ENCODE peak calls at places on chromosome 16, in seven cellular contexts. One of them, this sample, is unnamed. For H3K27me3, the result is how much of the 10 kb centered on the place peaks cover.

GRCh38 chr16:5422047-5422446 is 324.5 kb upstream of the EEF2KMT start:
- DNase-seq in thoracic aorta: no peak
- DNase-seq in BJ: no peak
- DNase-seq in H1: no peak
- DNase-seq in breast epithelium: no peak
- DNase-seq in neural progenitor cell: no peak
- DNase-seq in dorsolateral prefrontal cortex: no peak
- DNase-seq in this sample: no peak

GRCh38 chr16:1789643-1790045 is 3.9 kb downstream of the IGFALS start:
- DNase-seq in thoracic aorta: no peak
- DNase-seq in BJ: no peak
- DNase-seq in H1: no peak
- DNase-seq in breast epithelium: no peak
- DNase-seq in neural progenitor cell: no peak
- DNase-seq in dorsolateral prefrontal cortex: no peak
- DNase-seq in this sample: no peak

GRCh38 chr16:58634265-58634802 is 4.7 kb upstream of the CNOT1 start:
- DNase-seq in thoracic aorta: no peak
- DNase-seq in BJ: no peak
- DNase-seq in H1: no peak
- DNase-seq in breast epithelium: no peak
- DNase-seq in neural progenitor cell: no peak
- DNase-seq in dorsolateral prefrontal cortex: no peak
- DNase-seq in this sample: no peak

GRCh38 chr16:19704321-19705130 is 13.5 kb downstream of the KNOP1 start:
- DNase-seq in thoracic aorta: no peak
- DNase-seq in BJ: no peak
- DNase-seq in H1: no peak
- DNase-seq in breast epithelium: no peak
- DNase-seq in neural progenitor cell: no peak
- DNase-seq in dorsolateral prefrontal cortex: no peak
- DNase-seq in this sample: peak

GRCh38 chr16:74601131-74601871 is 5.6 kb downstream of the GLG1 start:
- DNase-seq in thoracic aorta: no peak
- DNase-seq in BJ: no peak
- DNase-seq in H1: no peak
- DNase-seq in breast epithelium: no peak
- DNase-seq in neural progenitor cell: no peak
- DNase-seq in dorsolateral prefrontal cortex: no peak
- DNase-seq in this sample: no peak

GRCh38 chr16:4372578-4373355 is 1.1 kb downstream of the VASN start:
- DNase-seq in thoracic aorta: no peak
- DNase-seq in BJ: no peak
- DNase-seq in H1: no peak
- DNase-seq in breast epithelium: no peak
- DNase-seq in neural progenitor cell: peak
- DNase-seq in dorsolateral prefrontal cortex: peak
- DNase-seq in this sample: no peak

GRCh38 chr16:81818514-81819304 is 39.6 kb downstream of the PLCG2 start:
- DNase-seq in thoracic aorta: no peak
- DNase-seq in BJ: no peak
- DNase-seq in H1: no peak
- DNase-seq in breast epithelium: no peak
- DNase-seq in neural progenitor cell: no peak
- DNase-seq in dorsolateral prefrontal cortex: no peak
- DNase-seq in this sample: no peak

GRCh38 chr16:89564476-89565255 is 4.2 kb downstream of the RPL13 start:
- DNase-seq in thoracic aorta: no peak
- DNase-seq in BJ: no peak
- DNase-seq in H1: no peak
- DNase-seq in breast epithelium: no peak
- DNase-seq in neural progenitor cell: peak
- DNase-seq in dorsolateral prefrontal cortex: no peak
- DNase-seq in this sample: no peak

GRCh38 chr16:88298882-88299745 is 83.6 kb upstream of the ZNF469 start:
- DNase-seq in thoracic aorta: no peak
- DNase-seq in BJ: no peak
- DNase-seq in H1: no peak
- DNase-seq in breast epithelium: no peak
- DNase-seq in neural progenitor cell: no peak
- DNase-seq in dorsolateral prefrontal cortex: no peak
- DNase-seq in this sample: peak

GRCh38 chr16:81544691-81545365 is 100.2 kb downstream of the CMIP start:
- DNase-seq in thoracic aorta: no peak
- DNase-seq in BJ: no peak
- DNase-seq in H1: no peak
- DNase-seq in breast epithelium: no peak
- DNase-seq in neural progenitor cell: no peak
- DNase-seq in dorsolateral prefrontal cortex: no peak
- DNase-seq in this sample: no peak

GRCh38 chr16:55567382-55567781 is 898 bp downstream of the CAPNS2 start:
- DNase-seq in thoracic aorta: no peak
- DNase-seq in BJ: no peak
- DNase-seq in H1: no peak
- DNase-seq in breast epithelium: no peak
- DNase-seq in neural progenitor cell: no peak
- DNase-seq in dorsolateral prefrontal cortex: no peak
- DNase-seq in this sample: no peak

GRCh38 chr16:88640520-88641247 is 2.3 kb downstream of the IL17C start:
- DNase-seq in thoracic aorta: no peak
- DNase-seq in BJ: no peak
- DNase-seq in H1: no peak
- DNase-seq in breast epithelium: no peak
- DNase-seq in neural progenitor cell: no peak
- DNase-seq in dorsolateral prefrontal cortex: no peak
- DNase-seq in this sample: no peak

GRCh38 chr16:82653550-82654511 is 27.1 kb downstream of the CDH13 start:
- DNase-seq in thoracic aorta: no peak
- DNase-seq in BJ: peak
- DNase-seq in H1: no peak
- DNase-seq in breast epithelium: no peak
- DNase-seq in neural progenitor cell: no peak
- DNase-seq in dorsolateral prefrontal cortex: no peak
- DNase-seq in this sample: no peak

GRCh38 chr16:87575027-87575804 is 27.1 kb upstream of the JPH3 start:
- DNase-seq in thoracic aorta: no peak
- DNase-seq in BJ: no peak
- DNase-seq in H1: no peak
- DNase-seq in breast epithelium: no peak
- DNase-seq in neural progenitor cell: peak
- DNase-seq in dorsolateral prefrontal cortex: no peak
- DNase-seq in this sample: no peak

GRCh38 chr16:58027341-58028167 is 2.0 kb downstream of the MMP15 start:
- DNase-seq in thoracic aorta: no peak
- DNase-seq in BJ: no peak
- DNase-seq in H1: peak
- DNase-seq in breast epithelium: no peak
- DNase-seq in neural progenitor cell: peak
- DNase-seq in dorsolateral prefrontal cortex: no peak
- DNase-seq in this sample: peak

GRCh38 chr16:57366544-57367040 is 5.7 kb upstream of the CX3CL1 start:
- DNase-seq in thoracic aorta: no peak
- DNase-seq in BJ: no peak
- DNase-seq in H1: no peak
- DNase-seq in breast epithelium: no peak
- DNase-seq in neural progenitor cell: no peak
- DNase-seq in dorsolateral prefrontal cortex: no peak
- DNase-seq in this sample: no peak

GRCh38 chr16:88553739-88554138 is 16.5 kb upstream of the ZC3H18 start:
- DNase-seq in thoracic aorta: no peak
- DNase-seq in BJ: no peak
- DNase-seq in H1: no peak
- DNase-seq in breast epithelium: no peak
- DNase-seq in neural progenitor cell: no peak
- DNase-seq in dorsolateral prefrontal cortex: no peak
- DNase-seq in this sample: no peak

GRCh38 chr16:27841061-27841801 is 222.3 kb downstream of the GSG1L start:
- DNase-seq in thoracic aorta: no peak
- DNase-seq in BJ: no peak
- DNase-seq in H1: no peak
- DNase-seq in breast epithelium: peak
- DNase-seq in neural progenitor cell: no peak
- DNase-seq in dorsolateral prefrontal cortex: no peak
- DNase-seq in this sample: no peak

GRCh38 chr16:53504161-53504663 is 1.2 kb upstream of the AKTIP start:
- DNase-seq in thoracic aorta: peak
- DNase-seq in BJ: no peak
- DNase-seq in H1: no peak
- DNase-seq in breast epithelium: peak
- DNase-seq in neural progenitor cell: peak
- DNase-seq in dorsolateral prefrontal cortex: peak
- DNase-seq in this sample: peak

GRCh38 chr16:87411375-87412271 is 19.5 kb downstream of the MAP1LC3B start:
- DNase-seq in thoracic aorta: no peak
- DNase-seq in BJ: no peak
- DNase-seq in H1: no peak
- DNase-seq in breast epithelium: no peak
- DNase-seq in neural progenitor cell: no peak
- DNase-seq in dorsolateral prefrontal cortex: peak
- DNase-seq in this sample: no peak

GRCh38 chr16:51762081-51762995 is 611.3 kb upstream of the SALL1 start:
- DNase-seq in thoracic aorta: no peak
- DNase-seq in BJ: peak
- DNase-seq in H1: peak
- DNase-seq in breast epithelium: peak
- DNase-seq in neural progenitor cell: peak
- DNase-seq in dorsolateral prefrontal cortex: peak
- DNase-seq in this sample: peak
- H3K27me3 ChIP-seq in thoracic aorta: under half
- H3K27me3 ChIP-seq in BJ: under half
- H3K27me3 ChIP-seq in H1: under half
- H3K27me3 ChIP-seq in breast epithelium: under half
- H3K27me3 ChIP-seq in neural progenitor cell: under half
- H3K27me3 ChIP-seq in dorsolateral prefrontal cortex: under half
- H3K27me3 ChIP-seq in this sample: under half

GRCh38 chr16:83701494-83701893 is 106.3 kb upstream of the HSBP1 start:
- DNase-seq in thoracic aorta: no peak
- DNase-seq in BJ: no peak
- DNase-seq in H1: no peak
- DNase-seq in breast epithelium: no peak
- DNase-seq in neural progenitor cell: peak
- DNase-seq in dorsolateral prefrontal cortex: no peak
- DNase-seq in this sample: peak

GRCh38 chr16:83705856-83706255 is 101.9 kb upstream of the HSBP1 start:
- DNase-seq in thoracic aorta: no peak
- DNase-seq in BJ: no peak
- DNase-seq in H1: no peak
- DNase-seq in breast epithelium: no peak
- DNase-seq in neural progenitor cell: no peak
- DNase-seq in dorsolateral prefrontal cortex: no peak
- DNase-seq in this sample: no peak

GRCh38 chr16:83704656-83705055 is 103.1 kb upstream of the HSBP1 start:
- DNase-seq in thoracic aorta: no peak
- DNase-seq in BJ: no peak
- DNase-seq in H1: no peak
- DNase-seq in breast epithelium: no peak
- DNase-seq in neural progenitor cell: no peak
- DNase-seq in dorsolateral prefrontal cortex: no peak
- DNase-seq in this sample: no peak

GRCh38 chr16:83706394-83706793 is 101.4 kb upstream of the HSBP1 start:
- DNase-seq in thoracic aorta: no peak
- DNase-seq in BJ: no peak
- DNase-seq in H1: no peak
- DNase-seq in breast epithelium: no peak
- DNase-seq in neural progenitor cell: no peak
- DNase-seq in dorsolateral prefrontal cortex: no peak
- DNase-seq in this sample: no peak
- TF ChIP-seq CTCF in thoracic aorta: no peak
- TF ChIP-seq CTCF in BJ: no peak
- TF ChIP-seq CTCF in H1: no peak
- TF ChIP-seq CTCF in breast epithelium: no peak
- TF ChIP-seq CTCF in neural progenitor cell: no peak
- TF ChIP-seq CTCF in dorsolateral prefrontal cortex: no peak
- TF ChIP-seq CTCF in this sample: no peak

DNA sequence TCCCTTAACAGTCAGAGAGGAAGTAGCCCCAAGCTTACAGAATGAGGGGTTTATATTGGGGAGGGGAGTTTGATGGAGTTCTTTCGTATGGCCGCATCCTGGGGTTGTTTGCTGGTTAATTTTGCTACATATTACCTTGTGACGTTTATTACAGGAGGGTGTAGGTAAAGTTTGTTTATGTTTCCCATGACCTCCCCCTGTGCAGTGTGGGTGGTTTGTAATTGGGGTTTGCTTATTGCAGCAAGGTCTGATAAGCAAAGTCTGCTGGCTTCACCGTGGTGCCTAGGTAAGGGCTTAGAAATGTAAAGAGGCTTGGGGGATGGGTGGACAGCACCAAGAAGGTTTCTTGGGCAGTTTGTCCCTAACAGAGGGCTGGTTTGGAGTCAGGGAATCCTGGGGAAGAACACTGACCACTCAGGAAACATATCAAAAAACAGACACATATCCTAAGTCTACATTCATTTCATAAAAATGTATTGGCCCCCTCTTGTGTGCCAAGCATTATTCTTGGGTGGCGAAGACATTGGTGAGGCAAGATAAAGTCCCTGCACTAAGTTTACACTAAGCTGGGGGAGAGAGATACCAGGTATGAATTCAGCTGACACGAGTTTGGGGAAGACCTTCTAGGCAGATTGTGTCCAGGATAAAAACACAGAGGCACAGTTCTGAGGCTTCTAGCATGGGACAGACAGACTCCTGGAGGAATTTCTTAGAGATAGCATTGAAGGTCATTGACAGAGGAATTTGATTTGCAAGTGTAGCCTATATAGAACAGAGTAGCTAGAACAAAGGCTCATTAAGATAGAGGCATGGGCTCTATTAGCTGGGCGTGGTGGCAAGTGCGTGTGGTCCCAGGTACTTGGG is 9.6 kb downstream of the ZNF764 start:
- DNase-seq in thoracic aorta: no peak
- DNase-seq in BJ: no peak
- DNase-seq in H1: no peak
- DNase-seq in breast epithelium: no peak
- DNase-seq in neural progenitor cell: no peak
- DNase-seq in dorsolateral prefrontal cortex: no peak
- DNase-seq in this sample: no peak
- H3K27me3 ChIP-seq in thoracic aorta: under half
- H3K27me3 ChIP-seq in BJ: under half
- H3K27me3 ChIP-seq in H1: under half
- H3K27me3 ChIP-seq in breast epithelium: under half
- H3K27me3 ChIP-seq in neural progenitor cell: under half
- H3K27me3 ChIP-seq in dorsolateral prefrontal cortex: under half
- H3K27me3 ChIP-seq in this sample: under half

DNA sequence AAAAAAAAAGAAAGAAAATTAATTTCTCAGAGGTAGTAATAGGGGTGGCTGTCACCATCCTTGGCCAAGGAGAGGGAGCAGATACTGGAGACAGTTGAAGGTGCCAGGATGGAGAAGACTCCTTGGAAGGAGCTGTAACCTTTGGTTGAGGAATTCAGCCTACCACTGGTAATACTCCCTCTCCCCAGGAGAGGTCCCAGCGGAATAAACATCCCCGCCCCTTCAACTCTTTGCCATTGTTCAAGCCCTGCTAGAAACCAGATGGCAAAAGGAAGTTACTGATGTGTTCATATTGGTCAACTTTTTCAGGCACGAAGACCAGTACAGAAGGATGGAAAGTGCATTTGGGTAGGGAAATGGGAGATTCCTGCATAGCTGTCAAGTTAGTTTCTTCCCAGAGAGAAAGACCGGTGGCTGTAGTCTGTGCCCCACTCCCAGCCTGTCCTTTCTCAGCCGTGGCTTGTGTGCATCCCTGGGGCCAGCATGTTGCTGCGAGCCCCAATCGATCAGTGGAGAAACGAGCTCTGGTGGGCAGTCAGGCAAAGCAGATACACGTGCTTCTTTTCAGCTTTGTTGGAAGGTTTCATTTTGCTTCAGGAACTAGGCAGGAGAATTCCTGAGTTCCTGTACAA is 612.1 kb downstream of the MAF start:
- DNase-seq in thoracic aorta: no peak
- DNase-seq in BJ: no peak
- DNase-seq in H1: no peak
- DNase-seq in breast epithelium: no peak
- DNase-seq in neural progenitor cell: peak
- DNase-seq in dorsolateral prefrontal cortex: no peak
- DNase-seq in this sample: no peak
- TF ChIP-seq CTCF in thoracic aorta: no peak
- TF ChIP-seq CTCF in BJ: no peak
- TF ChIP-seq CTCF in H1: no peak
- TF ChIP-seq CTCF in breast epithelium: no peak
- TF ChIP-seq CTCF in neural progenitor cell: peak
- TF ChIP-seq CTCF in dorsolateral prefrontal cortex: no peak
- TF ChIP-seq CTCF in this sample: no peak